ENCODE peak calls at places on chromosomes 13 and 19, in nine cellular contexts. T is body of pancreas, L is brain microvascular endothelial cell, G is IMR-90, N is K562, K is H9, S is endodermal cell, Z is prostate gland, C is cardiac muscle cell. R is an unnamed sample.

GRCh38 chr19:45200614-45201013 is 22.0 kb downstream of the BLOC1S3 start:
- DNase-seq in T (no peak), L (peak), G (peak), N (peak), K (peak), S (peak), Z (no peak), C (peak), R (no peak)

GRCh38 chr19:51354103-51354741 is 12.0 kb downstream of the ETFB start:
- DNase-seq in T (no peak), L (peak), G (no peak), N (no peak), K (peak), S (peak), Z (no peak), C (no peak), R (no peak)

GRCh38 chr19:5628470-5628869 is 5.6 kb downstream of the SAFB start:
- DNase-seq in T (no peak), L (no peak), G (peak), N (no peak), K (no peak), S (no peak), Z (no peak), C (no peak), R (no peak)

GRCh38 chr19:23991170-23991569 is 76.5 kb downstream of the ZNF726 start:
- DNase-seq in T (peak), L (peak), G (no peak), N (peak), K (no peak), S (no peak), Z (no peak), C (peak), R (no peak)

GRCh38 chr13:71789952-71790351 is 77.1 kb downstream of the DACH1 start:
- DNase-seq in T (no peak), L (peak), G (no peak), N (no peak), K (no peak), S (no peak), Z (no peak), C (peak), R (no peak)

GRCh38 chr13:40656358-40656757 is 10.1 kb downstream of the FOXO1 start:
- DNase-seq in T (no peak), L (no peak), G (no peak), N (no peak), K (no peak), S (no peak), Z (no peak), C (peak), R (no peak)

GRCh38 chr19:42201489-42202289 is 15.8 kb downstream of the DEDD2 start:
- DNase-seq in T (peak), L (no peak), G (no peak), N (no peak), K (no peak), S (no peak), Z (no peak), C (no peak), R (no peak)

GRCh38 chr19:21568816-21569496 is 63.6 kb downstream of the ZNF429 start:
- DNase-seq in T (peak), L (peak), G (peak), N (no peak), K (no peak), S (no peak), Z (peak), C (peak), R (peak)

GRCh38 chr19:54577334-54577733 is 3.7 kb downstream of the LILRA2 start:
- DNase-seq in T (no peak), L (no peak), G (no peak), N (no peak), K (no peak), S (no peak), Z (no peak), C (no peak), R (no peak)

GRCh38 chr19:2663920-2664571 is 38.4 kb downstream of the GNG7 start:
- DNase-seq in T (peak), L (no peak), G (no peak), N (peak), K (no peak), S (no peak), Z (no peak), C (peak), R (no peak)

GRCh38 chr19:35008891-35009341 is 8.8 kb downstream of the GRAMD1A start:
- DNase-seq in T (no peak), L (no peak), G (no peak), N (no peak), K (no peak), S (no peak), Z (no peak), C (no peak), R (no peak)

GRCh38 chr13:96053003-96053703 is at the start of gene UGGT2:
- DNase-seq in T (peak), L (peak), G (peak), N (peak), K (peak), S (peak), Z (peak), C (peak), R (peak)

GRCh38 chr19:29106353-29106885 is 106.5 kb downstream of the UQCRFS1 start:
- DNase-seq in T (no peak), L (no peak), G (no peak), N (no peak), K (no peak), S (no peak), Z (no peak), C (no peak), R (no peak)

GRCh38 chr13:94494021-94494420 is 14.5 kb upstream of the DCT start:
- DNase-seq in T (no peak), L (no peak), G (no peak), N (no peak), K (no peak), S (no peak), Z (no peak), C (no peak), R (no peak)

GRCh38 chr19:1579222-1579621 is 11.1 kb upstream of the MEX3D start:
- DNase-seq in T (no peak), L (no peak), G (no peak), N (no peak), K (no peak), S (no peak), Z (no peak), C (no peak), R (no peak)

GRCh38 chr13:99218545-99218944 is 17.9 kb downstream of the UBAC2 start:
- DNase-seq in T (peak), L (no peak), G (peak), N (no peak), K (no peak), S (no peak), Z (no peak), C (no peak), R (no peak)

GRCh38 chr13:104376588-104376987 is 1310.4 kb upstream of the SLC10A2 start:
- DNase-seq in T (no peak), L (no peak), G (no peak), N (no peak), K (no peak), S (no peak), Z (no peak), C (no peak), R (no peak)

GRCh38 chr13:41064493-41064892 is 3.2 kb downstream of the WBP4 start:
- DNase-seq in T (no peak), L (no peak), G (peak), N (no peak), K (no peak), S (no peak), Z (no peak), C (peak), R (no peak)

GRCh38 chr19:47183579-47183978 is 47.4 kb downstream of the BBC3 start:
- DNase-seq in T (no peak), L (no peak), G (no peak), N (no peak), K (no peak), S (no peak), Z (no peak), C (no peak), R (no peak)
- H3K27ac ChIP-seq in T (no peak), L (peak), G (no peak), N (peak), K (no peak), S (no peak), Z (no peak), C (peak), R (no peak)

DNA sequence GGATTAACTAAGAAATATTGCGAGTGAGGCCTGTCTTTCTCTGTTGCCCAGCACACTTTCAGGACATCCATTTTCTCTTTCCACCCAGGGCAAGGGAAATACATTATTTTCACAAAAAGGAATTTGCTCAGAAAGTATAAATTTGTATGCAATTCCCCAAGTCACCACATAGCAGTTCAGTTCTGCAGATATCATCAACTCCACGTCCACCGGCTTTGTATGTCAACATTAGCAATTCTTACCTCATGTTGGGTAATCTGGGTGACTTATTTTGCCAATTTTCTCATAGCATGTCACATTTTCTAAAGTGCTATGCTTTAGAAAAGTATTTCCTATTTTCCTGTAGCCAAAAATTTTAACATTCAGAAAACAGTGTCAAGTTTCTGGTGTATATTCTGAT is 501.8 kb downstream of the EFNB2 start:
- DNase-seq in T (no peak), L (peak), G (peak), N (no peak), K (no peak), S (no peak), Z (no peak), C (peak), R (no peak)
- TF ChIP-seq CTCF in T (peak), L (peak), G (peak), N (no peak), K (peak), S (peak), Z (no peak), C (peak), R (peak)

DNA sequence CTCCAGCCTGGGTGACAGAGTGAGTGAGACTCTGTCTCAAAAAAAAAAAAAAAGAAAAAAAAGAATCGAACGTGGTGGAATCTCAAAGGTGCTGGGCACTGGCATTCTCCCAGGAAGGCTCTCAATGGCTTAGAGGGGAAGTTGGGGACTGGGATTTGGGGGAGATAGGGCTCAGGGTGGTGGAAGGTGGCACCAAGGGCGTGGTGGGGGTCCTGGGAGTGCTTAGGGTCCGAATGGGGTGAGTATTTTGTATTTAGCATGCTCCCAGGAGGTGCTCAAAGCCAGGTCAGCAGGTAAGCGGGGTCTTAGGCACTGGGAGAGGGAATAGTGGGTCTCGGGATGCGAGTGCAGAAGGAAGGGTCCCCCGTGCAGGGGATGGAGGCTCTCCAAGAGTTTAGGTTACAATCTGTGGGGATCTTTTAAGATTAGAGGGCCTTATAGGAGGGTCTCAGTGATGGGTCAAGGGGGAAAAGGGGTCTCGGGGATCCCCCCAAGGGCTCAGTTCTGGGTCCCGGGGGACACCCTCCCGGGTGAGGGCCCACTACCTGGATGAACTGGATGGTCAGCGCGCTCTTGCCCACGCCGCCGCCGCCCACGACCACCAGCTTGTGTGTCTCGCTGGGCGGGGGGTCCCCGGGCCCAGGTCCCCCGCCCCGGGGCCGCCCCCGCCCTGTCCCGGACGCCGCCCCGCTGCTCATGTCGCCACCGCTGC is 386 bp downstream of the RRAS start:
- DNase-seq in T (no peak), L (no peak), G (no peak), N (no peak), K (no peak), S (peak), Z (no peak), C (no peak), R (no peak)
- H3K27ac ChIP-seq in T (peak), L (peak), G (peak), N (peak), K (no peak), S (no peak), Z (peak), C (peak), R (peak)

DNA sequence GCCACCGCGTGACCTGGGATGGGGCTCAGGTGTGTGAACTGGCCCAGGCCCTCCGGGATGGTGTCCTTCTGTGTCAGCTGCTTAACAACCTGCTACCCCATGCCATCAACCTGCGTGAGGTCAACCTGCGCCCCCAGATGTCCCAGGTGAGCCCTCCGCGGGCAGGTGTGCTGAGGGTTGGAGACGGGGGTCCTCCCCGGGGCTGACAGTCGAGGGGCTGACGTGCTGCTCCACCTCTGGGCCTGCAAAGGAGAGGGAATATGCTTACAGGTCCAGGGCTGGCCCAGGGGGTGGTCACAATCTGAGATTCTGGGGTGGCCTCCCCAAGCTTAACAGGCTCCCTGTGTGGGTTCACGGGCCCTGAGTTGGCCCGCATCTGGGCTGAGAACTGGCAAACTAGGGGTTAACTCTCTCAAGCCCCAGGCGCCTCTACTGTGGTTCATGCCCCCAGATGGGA is 386 bp downstream of the VAV1 start:
- DNase-seq in T (no peak), L (no peak), G (no peak), N (no peak), K (no peak), S (no peak), Z (no peak), C (no peak), R (no peak)
- TF ChIP-seq CTCF in T (no peak), L (no peak), G (no peak), N (no peak), K (no peak), S (no peak), Z (no peak), C (no peak), R (no peak)

GRCh38 chr19:6728346-6728745 is 7.9 kb upstream of the C3 start:
- DNase-seq in T (peak), L (no peak), G (no peak), N (no peak), K (no peak), S (peak), Z (no peak), C (no peak), R (no peak)
- H3K27ac ChIP-seq in T (no peak), L (no peak), G (no peak), N (no peak), K (no peak), S (no peak), Z (no peak), C (no peak), R (no peak)

DNA sequence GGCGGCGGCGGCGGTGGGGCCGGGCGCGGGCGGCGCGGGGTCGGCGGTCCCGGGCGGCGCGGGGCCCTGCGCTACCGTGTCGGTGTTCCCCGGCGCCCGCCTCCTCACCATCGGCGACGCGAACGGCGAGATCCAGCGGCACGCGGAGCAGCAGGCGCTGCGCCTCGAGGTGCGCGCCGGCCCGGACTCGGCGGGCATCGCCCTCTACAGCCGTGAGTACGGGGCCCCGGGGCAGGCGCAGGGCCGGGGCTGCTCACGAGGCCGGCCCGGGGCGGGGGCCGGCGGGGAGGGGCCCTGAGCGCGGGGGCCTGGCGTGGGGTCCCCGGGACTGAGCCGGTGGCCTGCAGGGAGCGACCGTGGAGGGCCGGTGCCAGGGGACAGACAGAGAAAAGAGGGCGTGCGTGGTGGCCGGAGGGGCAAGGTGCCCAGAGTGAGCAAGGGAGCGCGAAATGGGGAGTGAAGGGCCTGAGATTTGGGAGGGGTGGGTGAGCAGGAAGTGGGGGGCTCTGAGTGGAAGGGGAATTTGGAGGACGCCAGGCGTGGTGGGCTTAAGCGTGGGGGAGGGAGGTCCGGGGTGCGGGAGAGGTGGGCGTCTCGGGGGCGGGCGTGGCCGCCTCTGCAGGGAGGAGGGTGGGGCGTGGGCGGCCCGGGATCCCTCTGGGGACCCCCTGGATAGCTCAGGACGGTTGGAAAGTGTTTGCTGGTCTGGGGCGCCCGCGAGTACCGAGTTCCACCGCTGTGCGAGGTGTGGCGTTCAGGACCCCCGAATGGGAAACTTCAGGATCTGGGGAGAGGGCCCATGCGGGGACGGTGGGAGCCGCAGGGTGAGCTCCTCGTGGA is 578 bp downstream of the CARM1 start:
- DNase-seq in T (peak), L (no peak), G (no peak), N (no peak), K (no peak), S (peak), Z (no peak), C (peak), R (no peak)
- TF ChIP-seq CTCF in T (peak), L (peak), G (no peak), N (no peak), K (peak), S (peak), Z (no peak), C (peak), R (peak)

DNA sequence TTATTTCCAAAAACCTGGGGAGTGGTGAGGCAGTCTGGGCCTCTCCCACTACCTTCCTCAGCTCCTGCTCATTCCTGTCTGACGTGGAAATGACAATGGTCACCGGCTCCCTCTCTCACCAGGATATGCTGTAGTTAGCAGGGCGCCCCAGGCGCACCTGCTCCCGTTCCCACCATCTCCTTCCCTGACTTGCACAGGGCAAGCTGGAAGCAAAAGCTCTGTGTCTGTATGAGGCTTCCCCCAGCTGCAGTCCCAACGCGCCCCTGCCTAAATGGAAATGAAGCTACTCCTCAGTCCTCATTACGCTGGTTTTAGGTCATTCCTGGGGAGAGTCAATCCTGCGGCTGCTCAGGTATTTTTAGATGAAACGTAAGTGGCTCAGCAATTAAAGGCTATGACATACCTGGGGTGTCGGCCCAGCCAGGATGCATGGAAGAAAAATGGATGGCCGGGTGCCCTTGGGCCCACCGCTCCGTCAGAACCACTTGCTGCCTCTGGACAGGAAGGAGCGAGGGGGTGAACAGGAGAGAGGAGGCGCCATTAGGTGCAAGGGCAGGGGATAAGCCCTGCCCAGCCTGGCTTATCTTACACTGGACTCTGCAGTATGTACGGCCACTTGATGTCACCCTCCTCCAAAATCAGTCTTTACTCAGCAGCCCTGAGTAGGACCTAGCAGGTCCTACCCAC is 32.4 kb downstream of the DHRS12 start:
- DNase-seq in T (peak), L (no peak), G (no peak), N (peak), K (no peak), S (peak), Z (no peak), C (no peak), R (no peak)
- H3K27ac ChIP-seq in T (peak), L (no peak), G (no peak), N (no peak), K (no peak), S (no peak), Z (peak), C (no peak), R (peak)

DNA sequence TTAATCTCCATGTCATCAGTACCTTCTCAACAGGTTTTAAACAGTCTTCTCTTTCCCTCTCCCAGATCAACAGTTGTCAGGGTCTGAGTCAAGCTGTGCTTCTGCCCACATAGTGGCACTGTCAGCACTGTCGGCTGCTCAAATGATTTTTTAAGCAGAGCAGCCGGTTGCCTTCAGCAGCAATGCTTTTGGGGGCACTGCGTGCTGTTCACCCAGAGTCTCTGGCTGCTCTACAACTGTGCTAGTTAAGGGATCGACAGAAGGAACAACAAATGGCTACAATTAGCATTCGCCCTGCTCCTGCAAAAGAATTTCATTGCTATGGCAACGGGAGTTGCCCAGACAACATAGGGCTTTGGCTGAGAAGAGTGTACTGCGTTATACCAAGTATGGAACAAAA is 412.9 kb downstream of the DIAPH3 start:
- DNase-seq in T (peak), L (peak), G (peak), N (no peak), K (peak), S (peak), Z (no peak), C (peak), R (no peak)
- TF ChIP-seq CTCF in T (no peak), L (peak), G (peak), N (no peak), K (no peak), S (no peak), Z (no peak), C (no peak), R (no peak)

DNA sequence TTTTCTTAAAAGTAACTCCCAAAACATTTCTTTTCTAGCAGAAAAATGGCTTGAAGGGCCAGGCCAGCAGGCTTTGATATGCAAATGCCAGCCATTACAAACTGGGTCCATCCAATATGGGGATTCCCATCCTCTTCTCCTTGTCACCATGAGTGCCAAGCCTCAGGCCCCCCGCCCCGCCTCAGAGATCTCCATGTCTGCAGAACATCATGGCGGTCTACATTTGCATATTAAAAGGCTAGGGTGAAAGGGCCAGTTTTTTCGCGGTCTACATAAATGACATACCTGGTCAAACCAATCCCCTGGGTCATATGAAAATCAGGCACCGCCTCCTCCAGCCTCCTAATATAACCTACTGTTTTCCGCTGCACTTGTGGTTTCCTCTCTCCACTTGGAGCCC is 1327.6 kb downstream of the UQCRFS1 start:
- DNase-seq in T (no peak), L (no peak), G (no peak), N (no peak), K (peak), S (peak), Z (no peak), C (no peak), R (no peak)
- H3K27ac ChIP-seq in T (no peak), L (no peak), G (no peak), N (no peak), K (no peak), S (no peak), Z (no peak), C (no peak), R (no peak)